ENCODE peak calls at places on chromosomes 1 and 21, in nine cellular contexts. L is foreskin keratinocyte, Q is left ventricle myocardium inferior, C is brain microvascular endothelial cell, Z is endodermal cell, G is mesendoderm, J is mammary epithelial cell, Y is tibial nerve, E is IMR-90. P is an unnamed sample.

GRCh38 chr1:151549199-151549598 is 9.1 kb downstream of the TUFT1 start:
- DNase-seq in L (no peak), Q (no peak), C (no peak), Z (no peak), G (no peak), J (no peak), Y (no peak), E (no peak), P (no peak)

GRCh38 chr1:14135070-14135469 is 435.1 kb downstream of the PRDM2 start:
- DNase-seq in L (no peak), Q (no peak), C (no peak), Z (no peak), G (no peak), J (no peak), Y (no peak), E (no peak), P (no peak)

GRCh38 chr1:77579547-77579946 is 102.9 kb downstream of the ZZZ3 start:
- DNase-seq in L (no peak), Q (no peak), C (no peak), Z (no peak), G (no peak), J (no peak), Y (no peak), E (no peak), P (no peak)

GRCh38 chr1:65483993-65484754 is 63.7 kb downstream of the LEPR start:
- DNase-seq in L (no peak), Q (no peak), C (no peak), Z (no peak), G (no peak), J (no peak), Y (no peak), E (no peak), P (no peak)

GRCh38 chr1:172745014-172745413 is 86.1 kb downstream of the FASLG start:
- DNase-seq in L (peak), Q (no peak), C (peak), Z (peak), G (peak), J (peak), Y (no peak), E (peak), P (no peak)

GRCh38 chr21:38037416-38037815 is 121.2 kb upstream of the KCNJ6 start:
- DNase-seq in L (peak), Q (no peak), C (no peak), Z (no peak), G (no peak), J (peak), Y (no peak), E (no peak), P (peak)

GRCh38 chr1:97334454-97334853 is 586.4 kb downstream of the DPYD start:
- DNase-seq in L (no peak), Q (no peak), C (peak), Z (no peak), G (no peak), J (peak), Y (no peak), E (peak), P (no peak)

GRCh38 chr1:174209347-174210187 is 50.2 kb downstream of the RABGAP1L start:
- DNase-seq in L (no peak), Q (no peak), C (no peak), Z (no peak), G (no peak), J (peak), Y (no peak), E (no peak), P (no peak)

GRCh38 chr21:44267655-44268142 is 6.0 kb upstream of the DNMT3L start:
- DNase-seq in L (no peak), Q (no peak), C (no peak), Z (peak), G (no peak), J (no peak), Y (no peak), E (no peak), P (no peak)

GRCh38 chr1:59115865-59116264 is 181.0 kb upstream of the FGGY start:
- DNase-seq in L (no peak), Q (no peak), C (no peak), Z (no peak), G (no peak), J (no peak), Y (no peak), E (no peak), P (no peak)
- H3K27ac ChIP-seq in L (no peak), Q (no peak), C (no peak), Z (no peak), G (no peak), J (no peak), Y (no peak), E (no peak), P (no peak)

GRCh38 chr1:180927348-180927747 is 14.7 kb downstream of the KIAA1614 start:
- DNase-seq in L (no peak), Q (peak), C (no peak), Z (no peak), G (no peak), J (no peak), Y (no peak), E (no peak), P (no peak)
- H3K27ac ChIP-seq in L (no peak), Q (peak), C (no peak), Z (peak), G (no peak), J (no peak), Y (peak), E (no peak), P (no peak)

GRCh38 chr1:202127836-202128622 is 5.3 kb downstream of the GPR37L1 start:
- DNase-seq in L (no peak), Q (no peak), C (no peak), Z (peak), G (no peak), J (no peak), Y (no peak), E (no peak), P (no peak)

GRCh38 chr1:202129453-202130274 is 6.9 kb downstream of the GPR37L1 start:
- DNase-seq in L (no peak), Q (no peak), C (no peak), Z (peak), G (no peak), J (no peak), Y (no peak), E (no peak), P (no peak)

GRCh38 chr1:202130816-202131522 is 8.3 kb downstream of the GPR37L1 start:
- DNase-seq in L (no peak), Q (no peak), C (no peak), Z (no peak), G (no peak), J (no peak), Y (no peak), E (no peak), P (no peak)

GRCh38 chr1:202131956-202132821 is 9.5 kb downstream of the GPR37L1 start:
- DNase-seq in L (no peak), Q (peak), C (no peak), Z (peak), G (peak), J (no peak), Y (no peak), E (no peak), P (no peak)

GRCh38 chr1:202130275-202130646 is 7.5 kb downstream of the GPR37L1 start:
- DNase-seq in L (no peak), Q (no peak), C (no peak), Z (peak), G (no peak), J (no peak), Y (no peak), E (no peak), P (no peak)
- H3K27ac ChIP-seq in L (no peak), Q (peak), C (no peak), Z (peak), G (no peak), J (no peak), Y (peak), E (no peak), P (no peak)

GRCh38 chr1:207952617-207953542 is 42.0 kb upstream of the CD34 start:
- DNase-seq in L (no peak), Q (no peak), C (no peak), Z (no peak), G (no peak), J (no peak), Y (no peak), E (no peak), P (no peak)
- H3K27ac ChIP-seq in L (no peak), Q (no peak), C (no peak), Z (no peak), G (no peak), J (no peak), Y (no peak), E (no peak), P (no peak)

GRCh38 chr1:226813671-226814591 is 56.5 kb upstream of the PSEN2 start:
- DNase-seq in L (no peak), Q (no peak), C (no peak), Z (no peak), G (no peak), J (no peak), Y (no peak), E (no peak), P (no peak)
- H3K27ac ChIP-seq in L (peak), Q (peak), C (no peak), Z (no peak), G (no peak), J (peak), Y (peak), E (peak), P (peak)

GRCh38 chr1:26094076-26094669 is 17.5 kb upstream of the PDIK1L start:
- DNase-seq in L (no peak), Q (peak), C (no peak), Z (peak), G (peak), J (no peak), Y (no peak), E (peak), P (no peak)
- H3K27ac ChIP-seq in L (no peak), Q (peak), C (no peak), Z (no peak), G (peak), J (no peak), Y (no peak), E (no peak), P (no peak)

GRCh38 chr1:204731509-204731908 is 46.0 kb upstream of the LRRN2 start:
- DNase-seq in L (no peak), Q (no peak), C (no peak), Z (no peak), G (no peak), J (no peak), Y (no peak), E (no peak), P (no peak)

GRCh38 chr1:204733289-204733688 is 47.8 kb upstream of the LRRN2 start:
- DNase-seq in L (no peak), Q (no peak), C (no peak), Z (no peak), G (no peak), J (no peak), Y (no peak), E (no peak), P (no peak)

GRCh38 chr1:204731997-204732396 is 46.5 kb upstream of the LRRN2 start:
- DNase-seq in L (no peak), Q (no peak), C (no peak), Z (no peak), G (no peak), J (no peak), Y (no peak), E (no peak), P (no peak)

GRCh38 chr1:204729516-204729915 is 44.0 kb upstream of the LRRN2 start:
- DNase-seq in L (no peak), Q (no peak), C (no peak), Z (no peak), G (no peak), J (no peak), Y (no peak), E (no peak), P (no peak)

DNA sequence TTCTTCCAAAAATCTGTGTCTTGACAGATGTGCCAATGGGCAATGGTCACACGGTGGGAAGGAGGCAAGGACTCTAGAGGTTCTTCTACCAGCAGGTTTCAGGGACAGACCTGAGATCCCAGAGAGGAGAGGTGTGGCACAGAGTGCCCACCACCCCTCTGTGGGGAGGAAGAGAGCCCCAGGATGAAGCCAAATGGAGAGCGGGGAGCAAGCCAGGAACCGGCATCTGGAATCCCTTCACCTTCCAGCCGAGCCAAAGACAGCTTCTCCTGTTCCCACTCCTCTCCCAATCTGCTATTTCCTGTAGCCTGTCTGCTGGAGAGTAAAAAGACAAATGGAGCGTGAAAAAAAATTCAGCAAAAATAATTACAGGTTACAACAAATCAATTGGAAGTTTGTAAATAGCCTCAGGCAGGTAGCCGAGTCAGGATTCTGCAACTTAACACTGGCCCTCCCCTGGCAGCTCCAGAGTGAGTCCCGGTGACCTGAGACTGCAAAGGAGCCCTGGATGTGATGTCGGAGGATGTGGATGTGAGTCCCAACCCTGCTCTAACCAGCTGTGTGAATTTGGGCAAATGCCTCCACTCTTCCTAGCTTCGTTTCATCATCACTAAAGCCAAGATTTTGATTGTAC is 45.4 kb upstream of the LRRN2 start:
- DNase-seq in L (no peak), Q (no peak), C (no peak), Z (no peak), G (peak), J (no peak), Y (no peak), E (no peak), P (no peak)
- H3K27ac ChIP-seq in L (no peak), Q (no peak), C (no peak), Z (no peak), G (no peak), J (no peak), Y (no peak), E (no peak), P (no peak)

GRCh38 chr1:51425273-51425672 is 93.8 kb downstream of the EPS15 start:
- DNase-seq in L (no peak), Q (no peak), C (no peak), Z (no peak), G (no peak), J (no peak), Y (no peak), E (no peak), P (no peak)
- H3K27ac ChIP-seq in L (no peak), Q (no peak), C (no peak), Z (no peak), G (no peak), J (no peak), Y (no peak), E (no peak), P (no peak)

P was measured in epithelial cell of prostate.